ENCODE peak calls at places on chromosomes 12 and 14, in ten cellular contexts. One of them, this sample, is unnamed. For H3K27me3, the result is how much of the 10 kb centered on the place peaks cover.

GRCh38 chr14:71107921-71108320 is 200.7 kb downstream of the PCNX1 start:
- DNase-seq in DND-41: no peak
- DNase-seq in vagina: no peak
- DNase-seq in mesendoderm: no peak
- DNase-seq in transverse colon: no peak
- DNase-seq in Peyer's patch: no peak
- DNase-seq in aorta: no peak
- DNase-seq in MM.1S: no peak
- DNase-seq in lower lobe of right lung: no peak
- DNase-seq in small intestine: no peak
- DNase-seq in this sample: no peak

GRCh38 chr12:48380596-48380995 is 29.9 kb upstream of the ZNF641 start:
- DNase-seq in mesendoderm: no peak
- DNase-seq in transverse colon: no peak
- DNase-seq in small intestine: no peak
- DNase-seq in lower lobe of right lung: no peak
- DNase-seq in Peyer's patch: no peak
- DNase-seq in DND-41: no peak
- DNase-seq in vagina: no peak
- DNase-seq in MM.1S: no peak
- DNase-seq in aorta: no peak
- DNase-seq in this sample: no peak

GRCh38 chr14:77303417-77304156 is 17.1 kb downstream of the POMT2 start:
- DNase-seq in Peyer's patch: no peak
- DNase-seq in transverse colon: no peak
- DNase-seq in DND-41: no peak
- DNase-seq in mesendoderm: peak
- DNase-seq in lower lobe of right lung: no peak
- DNase-seq in MM.1S: no peak
- DNase-seq in small intestine: peak
- DNase-seq in aorta: no peak
- DNase-seq in vagina: no peak
- DNase-seq in this sample: no peak

GRCh38 chr12:110252716-110253115 is 28.3 kb upstream of the ATP2A2 start:
- DNase-seq in mesendoderm: no peak
- DNase-seq in Peyer's patch: no peak
- DNase-seq in vagina: no peak
- DNase-seq in lower lobe of right lung: no peak
- DNase-seq in MM.1S: no peak
- DNase-seq in DND-41: no peak
- DNase-seq in aorta: no peak
- DNase-seq in small intestine: no peak
- DNase-seq in transverse colon: no peak
- DNase-seq in this sample: no peak

GRCh38 chr12:95836185-95836609 is 22.6 kb upstream of the SNRPF start:
- DNase-seq in mesendoderm: no peak
- DNase-seq in DND-41: no peak
- DNase-seq in small intestine: peak
- DNase-seq in Peyer's patch: no peak
- DNase-seq in transverse colon: no peak
- DNase-seq in aorta: no peak
- DNase-seq in vagina: no peak
- DNase-seq in lower lobe of right lung: no peak
- DNase-seq in MM.1S: no peak
- DNase-seq in this sample: no peak

GRCh38 chr14:73240816-73241480 is 3.6 kb downstream of the PAPLN start:
- DNase-seq in aorta: peak
- DNase-seq in transverse colon: no peak
- DNase-seq in vagina: no peak
- DNase-seq in Peyer's patch: peak
- DNase-seq in mesendoderm: no peak
- DNase-seq in small intestine: no peak
- DNase-seq in MM.1S: no peak
- DNase-seq in DND-41: peak
- DNase-seq in lower lobe of right lung: no peak
- DNase-seq in this sample: no peak

GRCh38 chr12:57128519-57129247 is 400 bp downstream of the LRP1 start:
- DNase-seq in transverse colon: peak
- DNase-seq in mesendoderm: peak
- DNase-seq in MM.1S: no peak
- DNase-seq in vagina: no peak
- DNase-seq in Peyer's patch: no peak
- DNase-seq in DND-41: no peak
- DNase-seq in small intestine: no peak
- DNase-seq in lower lobe of right lung: no peak
- DNase-seq in aorta: no peak
- DNase-seq in this sample: no peak

GRCh38 chr12:54215990-54216579 is 27.3 kb upstream of the SMUG1 start:
- DNase-seq in small intestine: no peak
- DNase-seq in transverse colon: peak
- DNase-seq in lower lobe of right lung: peak
- DNase-seq in MM.1S: no peak
- DNase-seq in aorta: peak
- DNase-seq in mesendoderm: peak
- DNase-seq in Peyer's patch: no peak
- DNase-seq in DND-41: peak
- DNase-seq in vagina: no peak
- DNase-seq in this sample: no peak

GRCh38 chr14:24262821-24263733 is at the start of gene TGM1:
- DNase-seq in mesendoderm: peak
- DNase-seq in MM.1S: no peak
- DNase-seq in DND-41: no peak
- DNase-seq in vagina: no peak
- DNase-seq in transverse colon: no peak
- DNase-seq in aorta: no peak
- DNase-seq in lower lobe of right lung: peak
- DNase-seq in small intestine: no peak
- DNase-seq in Peyer's patch: no peak
- DNase-seq in this sample: no peak

GRCh38 chr12:42332301-42332894 is 6.4 kb downstream of the PPHLN1 start:
- DNase-seq in lower lobe of right lung: no peak
- DNase-seq in vagina: no peak
- DNase-seq in transverse colon: no peak
- DNase-seq in small intestine: peak
- DNase-seq in mesendoderm: peak
- DNase-seq in MM.1S: peak
- DNase-seq in aorta: no peak
- DNase-seq in DND-41: no peak
- DNase-seq in Peyer's patch: no peak
- DNase-seq in this sample: peak

GRCh38 chr14:30375280-30375892 is 183.6 kb upstream of the G2E3 start:
- DNase-seq in transverse colon: peak
- DNase-seq in mesendoderm: peak
- DNase-seq in MM.1S: peak
- DNase-seq in Peyer's patch: peak
- DNase-seq in DND-41: peak
- DNase-seq in aorta: peak
- DNase-seq in lower lobe of right lung: peak
- DNase-seq in vagina: no peak
- DNase-seq in small intestine: peak
- DNase-seq in this sample: peak

GRCh38 chr14:100909439-100909838 is 5.9 kb upstream of the RTL1 start:
- DNase-seq in transverse colon: no peak
- DNase-seq in aorta: no peak
- DNase-seq in Peyer's patch: no peak
- DNase-seq in small intestine: no peak
- DNase-seq in lower lobe of right lung: no peak
- DNase-seq in vagina: no peak
- DNase-seq in DND-41: no peak
- DNase-seq in MM.1S: no peak
- DNase-seq in mesendoderm: no peak
- DNase-seq in this sample: no peak

GRCh38 chr14:105021656-105022275 is 883 bp upstream of the CDCA4 start:
- DNase-seq in aorta: no peak
- DNase-seq in Peyer's patch: peak
- DNase-seq in vagina: no peak
- DNase-seq in lower lobe of right lung: peak
- DNase-seq in small intestine: peak
- DNase-seq in transverse colon: peak
- DNase-seq in mesendoderm: peak
- DNase-seq in MM.1S: peak
- DNase-seq in DND-41: peak
- DNase-seq in this sample: no peak

GRCh38 chr14:31842905-31843304 is 234.2 kb upstream of the ARHGAP5 start:
- DNase-seq in Peyer's patch: no peak
- DNase-seq in mesendoderm: no peak
- DNase-seq in MM.1S: no peak
- DNase-seq in small intestine: no peak
- DNase-seq in transverse colon: no peak
- DNase-seq in vagina: no peak
- DNase-seq in aorta: no peak
- DNase-seq in DND-41: no peak
- DNase-seq in lower lobe of right lung: no peak
- DNase-seq in this sample: no peak

DNA sequence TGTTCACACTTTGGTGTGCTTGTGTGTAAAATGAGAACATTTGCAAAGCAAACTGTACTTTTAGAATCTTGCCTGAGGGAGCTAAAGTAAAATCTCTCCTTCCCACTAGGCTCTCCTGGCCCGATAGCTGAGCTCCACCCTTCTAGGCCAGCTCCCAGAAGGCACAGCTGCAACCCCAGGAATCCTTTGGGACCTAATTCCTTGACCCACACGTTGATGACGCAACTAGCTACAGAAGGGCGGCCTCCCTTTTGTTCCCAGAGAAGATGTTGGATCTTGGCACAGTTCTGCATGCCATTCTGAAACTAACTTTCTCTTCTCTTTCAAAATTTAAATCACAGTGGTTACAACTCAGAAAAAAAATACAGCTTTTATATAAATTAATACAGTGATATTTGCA is 268.1 kb downstream of the EGLN3 start:
- DNase-seq in aorta: peak
- DNase-seq in small intestine: no peak
- DNase-seq in vagina: no peak
- DNase-seq in transverse colon: peak
- DNase-seq in lower lobe of right lung: no peak
- DNase-seq in MM.1S: no peak
- DNase-seq in Peyer's patch: no peak
- DNase-seq in DND-41: no peak
- DNase-seq in mesendoderm: peak
- DNase-seq in this sample: no peak
- H3K27ac ChIP-seq in aorta: no peak
- H3K27ac ChIP-seq in small intestine: no peak
- H3K27ac ChIP-seq in vagina: no peak
- H3K27ac ChIP-seq in transverse colon: no peak
- H3K27ac ChIP-seq in lower lobe of right lung: no peak
- H3K27ac ChIP-seq in MM.1S: no peak
- H3K27ac ChIP-seq in Peyer's patch: no peak
- H3K27ac ChIP-seq in DND-41: no peak
- H3K27ac ChIP-seq in mesendoderm: no peak
- H3K27ac ChIP-seq in this sample: no peak

DNA sequence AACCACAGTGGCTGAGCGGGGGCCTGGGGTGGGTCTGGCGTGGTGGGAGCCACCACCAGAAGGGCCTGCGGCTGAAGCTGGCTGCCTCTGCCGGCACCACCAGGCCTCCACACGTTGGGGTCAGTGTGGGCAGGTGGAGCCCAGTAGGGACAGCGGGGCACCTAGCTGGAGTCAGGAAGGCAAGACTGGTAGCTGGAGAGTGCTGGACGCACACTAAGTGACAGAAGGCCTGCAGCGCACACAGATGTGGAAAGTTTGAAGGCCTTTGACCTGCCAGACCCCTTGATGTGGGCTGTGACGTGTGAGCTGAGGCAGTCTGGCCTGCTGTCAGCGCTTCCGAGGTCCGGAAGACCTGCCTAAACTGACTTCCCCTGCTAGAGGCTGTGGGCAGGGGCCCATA is 26.3 kb downstream of the RIN3 start:
- DNase-seq in aorta: peak
- DNase-seq in Peyer's patch: no peak
- DNase-seq in MM.1S: no peak
- DNase-seq in lower lobe of right lung: peak
- DNase-seq in vagina: no peak
- DNase-seq in DND-41: no peak
- DNase-seq in transverse colon: no peak
- DNase-seq in mesendoderm: no peak
- DNase-seq in small intestine: no peak
- DNase-seq in this sample: no peak
- H3K4me3 ChIP-seq in aorta: no peak
- H3K4me3 ChIP-seq in Peyer's patch: no peak
- H3K4me3 ChIP-seq in MM.1S: no peak
- H3K4me3 ChIP-seq in lower lobe of right lung: no peak
- H3K4me3 ChIP-seq in vagina: no peak
- H3K4me3 ChIP-seq in DND-41: no peak
- H3K4me3 ChIP-seq in transverse colon: no peak
- H3K4me3 ChIP-seq in mesendoderm: no peak
- H3K4me3 ChIP-seq in small intestine: no peak
- H3K4me3 ChIP-seq in this sample: no peak

GRCh38 chr14:22460461-22461195 is 128.4 kb downstream of the DAD1 start:
- DNase-seq in MM.1S: peak
- DNase-seq in Peyer's patch: no peak
- DNase-seq in aorta: no peak
- DNase-seq in mesendoderm: no peak
- DNase-seq in transverse colon: no peak
- DNase-seq in DND-41: peak
- DNase-seq in lower lobe of right lung: no peak
- DNase-seq in small intestine: no peak
- DNase-seq in vagina: no peak
- DNase-seq in this sample: no peak
- H3K27me3 ChIP-seq in MM.1S: under half
- H3K27me3 ChIP-seq in Peyer's patch: under half
- H3K27me3 ChIP-seq in aorta: under half
- H3K27me3 ChIP-seq in mesendoderm: under half
- H3K27me3 ChIP-seq in transverse colon: under half
- H3K27me3 ChIP-seq in DND-41: under half
- H3K27me3 ChIP-seq in lower lobe of right lung: under half
- H3K27me3 ChIP-seq in small intestine: under half
- H3K27me3 ChIP-seq in vagina: under half
- H3K27me3 ChIP-seq in this sample: under half

GRCh38 chr14:20799955-20800544 is 2.6 kb downstream of the RNASE1 start:
- DNase-seq in Peyer's patch: no peak
- DNase-seq in mesendoderm: peak
- DNase-seq in transverse colon: no peak
- DNase-seq in lower lobe of right lung: peak
- DNase-seq in vagina: no peak
- DNase-seq in MM.1S: no peak
- DNase-seq in aorta: peak
- DNase-seq in DND-41: no peak
- DNase-seq in small intestine: peak
- DNase-seq in this sample: no peak

GRCh38 chr14:20801726-20802125 is 918 bp downstream of the RNASE1 start:
- DNase-seq in Peyer's patch: peak
- DNase-seq in MM.1S: no peak
- DNase-seq in small intestine: peak
- DNase-seq in lower lobe of right lung: peak
- DNase-seq in vagina: no peak
- DNase-seq in mesendoderm: no peak
- DNase-seq in DND-41: no peak
- DNase-seq in aorta: no peak
- DNase-seq in transverse colon: peak
- DNase-seq in this sample: no peak

GRCh38 chr14:20803221-20803620 is 577 bp upstream of the RNASE1 start:
- DNase-seq in MM.1S: no peak
- DNase-seq in aorta: no peak
- DNase-seq in vagina: no peak
- DNase-seq in Peyer's patch: no peak
- DNase-seq in lower lobe of right lung: no peak
- DNase-seq in transverse colon: no peak
- DNase-seq in mesendoderm: no peak
- DNase-seq in DND-41: no peak
- DNase-seq in small intestine: no peak
- DNase-seq in this sample: no peak

GRCh38 chr14:20805485-20805884 is 2.8 kb upstream of the RNASE1 start:
- DNase-seq in mesendoderm: no peak
- DNase-seq in transverse colon: no peak
- DNase-seq in vagina: no peak
- DNase-seq in DND-41: no peak
- DNase-seq in lower lobe of right lung: no peak
- DNase-seq in Peyer's patch: no peak
- DNase-seq in MM.1S: no peak
- DNase-seq in small intestine: no peak
- DNase-seq in aorta: no peak
- DNase-seq in this sample: no peak

GRCh38 chr14:20802341-20803084 is at the start of gene RNASE1:
- DNase-seq in mesendoderm: peak
- DNase-seq in Peyer's patch: peak
- DNase-seq in small intestine: peak
- DNase-seq in lower lobe of right lung: peak
- DNase-seq in vagina: no peak
- DNase-seq in aorta: no peak
- DNase-seq in DND-41: no peak
- DNase-seq in transverse colon: peak
- DNase-seq in MM.1S: no peak
- DNase-seq in this sample: no peak
- H3K27ac ChIP-seq in mesendoderm: no peak
- H3K27ac ChIP-seq in Peyer's patch: peak
- H3K27ac ChIP-seq in small intestine: peak
- H3K27ac ChIP-seq in lower lobe of right lung: peak
- H3K27ac ChIP-seq in vagina: no peak
- H3K27ac ChIP-seq in aorta: no peak
- H3K27ac ChIP-seq in DND-41: no peak
- H3K27ac ChIP-seq in transverse colon: peak
- H3K27ac ChIP-seq in MM.1S: no peak
- H3K27ac ChIP-seq in this sample: no peak

This sample was measured in CD4-positive, alpha-beta memory T cell.